ENCODE peak calls at places on chromosome 5, in nine cellular contexts. G, Z, S, T, L, M, O, C and Q are unnamed samples.

GRCh38 chr5:73126381-73126780 is 6.0 kb downstream of the TMEM171 start:
- DNase-seq in T (peak), C (no peak), Z (no peak), M (no peak), L (no peak), G (no peak), O (no peak), S (no peak), Q (no peak)

GRCh38 chr5:34804913-34805312 is 34.1 kb upstream of the TTC23L start:
- DNase-seq in G (no peak), Z (no peak), O (no peak), C (no peak), M (no peak), S (no peak), L (no peak), T (peak), Q (peak)

GRCh38 chr5:31845351-31845750 is 206.4 kb downstream of the PDZD2 start:
- DNase-seq in L (no peak), G (no peak), O (no peak), M (no peak), S (no peak), C (no peak), Z (no peak), T (peak), Q (no peak)

GRCh38 chr5:138492552-138493045 is 27.3 kb downstream of the EGR1 start:
- DNase-seq in M (no peak), C (no peak), G (no peak), T (no peak), O (no peak), S (no peak), Z (no peak), L (no peak), Q (no peak)

GRCh38 chr5:138282918-138283742 is 8.7 kb upstream of the GFRA3 start:
- DNase-seq in S (no peak), Z (peak), M (no peak), T (peak), G (peak), L (peak), C (peak), O (peak), Q (peak)

GRCh38 chr5:154757647-154758406 is 2.6 kb downstream of the LARP1 start:
- DNase-seq in L (peak), G (no peak), S (peak), T (peak), M (peak), O (peak), C (no peak), Z (no peak), Q (peak)

GRCh38 chr5:177370488-177371119 is 12.9 kb downstream of the RGS14 start:
- DNase-seq in T (peak), M (no peak), S (peak), L (peak), O (peak), G (peak), C (peak), Z (peak), Q (peak)

GRCh38 chr5:169171495-169171894 is 129.4 kb downstream of the SLIT3 start:
- DNase-seq in G (no peak), L (no peak), M (no peak), T (peak), Z (no peak), S (no peak), O (no peak), C (no peak), Q (no peak)

GRCh38 chr5:145853952-145854351 is 18.8 kb upstream of the PRELID2 start:
- DNase-seq in L (no peak), C (no peak), T (no peak), Z (no peak), O (no peak), M (no peak), S (no peak), G (no peak), Q (no peak)

GRCh38 chr5:174412374-174412773 is 312.0 kb upstream of the MSX2 start:
- DNase-seq in C (no peak), T (no peak), G (no peak), M (no peak), Z (no peak), S (no peak), L (no peak), O (no peak), Q (no peak)

GRCh38 chr5:115770466-115770865 is 46.0 kb downstream of the CDO1 start:
- DNase-seq in L (peak), M (no peak), G (no peak), C (peak), S (no peak), Z (peak), O (peak), T (peak), Q (no peak)

GRCh38 chr5:62732677-62733121 is 154.1 kb downstream of the LRRC70 start:
- DNase-seq in L (no peak), C (no peak), M (no peak), G (no peak), T (no peak), O (no peak), S (no peak), Z (no peak), Q (no peak)

GRCh38 chr5:140039561-140039960 is 3.5 kb downstream of the NRG2 start:
- DNase-seq in G (no peak), L (no peak), S (no peak), O (no peak), M (no peak), T (peak), C (no peak), Z (no peak), Q (peak)

GRCh38 chr5:152142845-152143469 is 218.3 kb upstream of the GLRA1 start:
- DNase-seq in T (peak), S (peak), G (peak), Z (peak), O (peak), M (peak), C (peak), L (peak), Q (peak)

GRCh38 chr5:60404171-60404570 is 295.8 kb downstream of the DEPDC1B start:
- DNase-seq in S (no peak), Z (no peak), L (peak), G (no peak), O (no peak), M (no peak), T (no peak), C (no peak), Q (no peak)

GRCh38 chr5:136729901-136730355 is 364.6 kb upstream of the TRPC7 start:
- DNase-seq in O (peak), T (peak), Z (peak), S (no peak), M (no peak), C (peak), G (no peak), L (no peak), Q (peak)

GRCh38 chr5:176712546-176713297 is 65.4 kb downstream of the TSPAN17 start:
- DNase-seq in Z (no peak), M (no peak), O (no peak), G (no peak), L (no peak), C (no peak), T (no peak), S (no peak), Q (no peak)

GRCh38 chr5:15929616-15930303 is 249.8 kb downstream of the MARCHF11 start:
- DNase-seq in C (no peak), O (no peak), Z (peak), G (no peak), L (no peak), T (peak), M (no peak), S (no peak), Q (peak)

GRCh38 chr5:86929123-86929766 is 311.5 kb downstream of the COX7C start:
- DNase-seq in G (no peak), S (no peak), Z (no peak), L (peak), T (no peak), O (no peak), M (no peak), C (no peak), Q (no peak)

GRCh38 chr5:80268916-80269315 is 13.1 kb upstream of the SERINC5 start:
- DNase-seq in C (no peak), L (peak), S (no peak), M (no peak), Z (no peak), G (no peak), O (no peak), T (no peak), Q (no peak)

GRCh38 chr5:127639804-127640203 is 9.1 kb upstream of the CTXN3 start:
- DNase-seq in S (no peak), M (no peak), T (no peak), Z (no peak), O (no peak), C (no peak), L (no peak), G (no peak), Q (no peak)

GRCh38 chr5:137137013-137137632 is 362.0 kb downstream of the SPOCK1 start:
- DNase-seq in C (no peak), O (no peak), M (no peak), T (no peak), L (peak), S (no peak), G (no peak), Z (no peak), Q (no peak)

GRCh38 chr5:132266031-132266835 is 8.7 kb downstream of the PDLIM4 start:
- DNase-seq in M (no peak), C (no peak), T (no peak), S (no peak), G (no peak), L (no peak), Z (no peak), O (no peak), Q (no peak)

GRCh38 chr5:87127956-87128687 is 139.6 kb upstream of the RASA1 start:
- DNase-seq in L (no peak), S (no peak), C (peak), M (no peak), Z (no peak), O (no peak), T (peak), G (no peak), Q (no peak)

GRCh38 chr5:78293856-78294249 is 645 bp downstream of the AP3B1 start:
- DNase-seq in Z (no peak), S (no peak), M (no peak), T (no peak), O (no peak), L (peak), C (peak), G (no peak), Q (peak)

GRCh38 chr5:122612901-122613300 is 162.0 kb upstream of the SNX2 start:
- DNase-seq in O (no peak), M (no peak), L (no peak), T (no peak), Z (no peak), S (no peak), G (no peak), C (no peak), Q (no peak)

GRCh38 chr5:136208946-136209345 is 16.0 kb upstream of the SMIM32 start:
- DNase-seq in C (no peak), S (no peak), L (no peak), Z (no peak), G (no peak), T (no peak), M (no peak), O (no peak), Q (no peak)

GRCh38 chr5:87243161-87243877 is 24.4 kb upstream of the RASA1 start:
- DNase-seq in S (no peak), M (no peak), O (peak), C (peak), T (peak), L (no peak), G (no peak), Z (peak), Q (peak)

GRCh38 chr5:37710965-37711364 is 128.9 kb downstream of the GDNF start:
- DNase-seq in C (no peak), S (no peak), L (no peak), Z (no peak), T (peak), O (no peak), M (no peak), G (no peak), Q (peak)

GRCh38 chr5:132987531-132988408 is 24.3 kb upstream of the AFF4 start:
- DNase-seq in T (no peak), M (no peak), G (no peak), C (no peak), O (no peak), S (no peak), Z (no peak), L (no peak), Q (no peak)

GRCh38 chr5:126172812-126173211 is 250.4 kb upstream of the GRAMD2B start:
- DNase-seq in O (no peak), S (no peak), L (no peak), Z (no peak), G (no peak), T (no peak), C (no peak), M (no peak), Q (no peak)